ENCODE peak calls at places on chromosomes 16 and 17, in five cellular contexts. One of them, this sample, is unnamed. For H3F3A and H3K9me2, the result is how much of the 10 kb centered on the place peaks cover.

GRCh38 chr17:4446326-4447051 is 12.7 kb downstream of the SPNS3 start:
- DNase-seq in PC-3: no peak
- DNase-seq in GM23248: no peak
- DNase-seq in MM.1S: no peak
- DNase-seq in SK-N-SH: no peak
- DNase-seq in this sample: no peak

GRCh38 chr17:57480438-57481196 is 224.3 kb downstream of the MSI2 start:
- DNase-seq in GM23248: peak
- DNase-seq in SK-N-SH: peak
- DNase-seq in PC-3: peak
- DNase-seq in MM.1S: peak
- DNase-seq in this sample: no peak

GRCh38 chr17:694239-694638 is 20.4 kb downstream of the VPS53 start:
- DNase-seq in PC-3: peak
- DNase-seq in GM23248: peak
- DNase-seq in MM.1S: no peak
- DNase-seq in SK-N-SH: no peak
- DNase-seq in this sample: no peak

GRCh38 chr17:14143678-14144077 is 74.4 kb downstream of the COX10 start:
- DNase-seq in MM.1S: no peak
- DNase-seq in PC-3: no peak
- DNase-seq in GM23248: peak
- DNase-seq in SK-N-SH: no peak
- DNase-seq in this sample: no peak

GRCh38 chr17:82129095-82129494 is 31.1 kb upstream of the FASN start:
- DNase-seq in GM23248: no peak
- DNase-seq in PC-3: no peak
- DNase-seq in MM.1S: no peak
- DNase-seq in SK-N-SH: peak
- DNase-seq in this sample: peak

GRCh38 chr16:57801856-57802634 is at the start of gene KIFC3:
- DNase-seq in GM23248: peak
- DNase-seq in MM.1S: peak
- DNase-seq in PC-3: peak
- DNase-seq in SK-N-SH: peak
- DNase-seq in this sample: peak

GRCh38 chr16:47888142-47888541 is 267.7 kb downstream of the ABCC12 start:
- DNase-seq in PC-3: peak
- DNase-seq in MM.1S: no peak
- DNase-seq in GM23248: peak
- DNase-seq in SK-N-SH: no peak
- DNase-seq in this sample: peak

GRCh38 chr16:19135896-19136438 is 22.2 kb downstream of the ITPRIPL2 start:
- DNase-seq in GM23248: peak
- DNase-seq in SK-N-SH: no peak
- DNase-seq in PC-3: peak
- DNase-seq in MM.1S: no peak
- DNase-seq in this sample: no peak

GRCh38 chr17:19410875-19411291 is at the start of gene RNF112:
- DNase-seq in PC-3: no peak
- DNase-seq in SK-N-SH: peak
- DNase-seq in MM.1S: no peak
- DNase-seq in GM23248: peak
- DNase-seq in this sample: peak

GRCh38 chr16:20952144-20952797 is 51.7 kb downstream of the LYRM1 start:
- DNase-seq in MM.1S: no peak
- DNase-seq in PC-3: peak
- DNase-seq in SK-N-SH: no peak
- DNase-seq in GM23248: no peak
- DNase-seq in this sample: peak

GRCh38 chr17:68257924-68258323 is 10.1 kb downstream of the AMZ2 start:
- DNase-seq in SK-N-SH: no peak
- DNase-seq in MM.1S: no peak
- DNase-seq in PC-3: no peak
- DNase-seq in GM23248: no peak
- DNase-seq in this sample: no peak

GRCh38 chr17:78107457-78107856 is 21.1 kb downstream of the TMC6 start:
- DNase-seq in PC-3: peak
- DNase-seq in SK-N-SH: no peak
- DNase-seq in GM23248: peak
- DNase-seq in MM.1S: no peak
- DNase-seq in this sample: no peak

GRCh38 chr17:74230896-74231295 is 17.5 kb downstream of the TTYH2 start:
- DNase-seq in SK-N-SH: no peak
- DNase-seq in MM.1S: no peak
- DNase-seq in GM23248: no peak
- DNase-seq in PC-3: no peak
- DNase-seq in this sample: no peak

GRCh38 chr17:77353684-77354419 is 213.1 kb downstream of the SEC14L1 start:
- DNase-seq in MM.1S: no peak
- DNase-seq in PC-3: no peak
- DNase-seq in GM23248: peak
- DNase-seq in SK-N-SH: no peak
- DNase-seq in this sample: no peak

GRCh38 chr17:7548585-7549400 is at the start of gene TNFSF12:
- DNase-seq in PC-3: peak
- DNase-seq in GM23248: peak
- DNase-seq in SK-N-SH: peak
- DNase-seq in MM.1S: no peak
- DNase-seq in this sample: peak

GRCh38 chr16:10961231-10961630 is 16.9 kb downstream of the CLEC16A start:
- DNase-seq in SK-N-SH: no peak
- DNase-seq in MM.1S: no peak
- DNase-seq in PC-3: no peak
- DNase-seq in GM23248: peak
- DNase-seq in this sample: no peak

GRCh38 chr17:1464186-1464585 is 8.2 kb upstream of the CRK start:
- DNase-seq in MM.1S: no peak
- DNase-seq in GM23248: no peak
- DNase-seq in SK-N-SH: peak
- DNase-seq in PC-3: no peak
- DNase-seq in this sample: no peak

GRCh38 chr17:38604479-38605229 is 1.1 kb downstream of the SRCIN1 start:
- DNase-seq in GM23248: peak
- DNase-seq in PC-3: no peak
- DNase-seq in MM.1S: peak
- DNase-seq in SK-N-SH: peak
- DNase-seq in this sample: peak

GRCh38 chr17:75504347-75505151 is 10.8 kb downstream of the CASKIN2 start:
- DNase-seq in PC-3: peak
- DNase-seq in MM.1S: peak
- DNase-seq in GM23248: peak
- DNase-seq in SK-N-SH: peak
- DNase-seq in this sample: peak

GRCh38 chr17:2903193-2903974 is 107.1 kb downstream of the RAP1GAP2 start:
- DNase-seq in MM.1S: no peak
- DNase-seq in PC-3: no peak
- DNase-seq in GM23248: no peak
- DNase-seq in SK-N-SH: no peak
- DNase-seq in this sample: no peak

GRCh38 chr16:77551352-77551751 is 116.5 kb upstream of the ADAMTS18 start:
- DNase-seq in SK-N-SH: no peak
- DNase-seq in GM23248: peak
- DNase-seq in PC-3: no peak
- DNase-seq in MM.1S: no peak
- DNase-seq in this sample: no peak

GRCh38 chr17:2899911-2900310 is 103.7 kb downstream of the RAP1GAP2 start:
- DNase-seq in SK-N-SH: no peak
- DNase-seq in MM.1S: no peak
- DNase-seq in GM23248: no peak
- DNase-seq in PC-3: no peak
- DNase-seq in this sample: no peak

GRCh38 chr17:77834170-77835115 is 124.1 kb upstream of the TNRC6C start:
- DNase-seq in GM23248: peak
- DNase-seq in MM.1S: peak
- DNase-seq in PC-3: peak
- DNase-seq in SK-N-SH: peak
- DNase-seq in this sample: no peak

GRCh38 chr17:8153550-8153956 is 1.3 kb upstream of the PER1 start:
- DNase-seq in MM.1S: no peak
- DNase-seq in GM23248: peak
- DNase-seq in SK-N-SH: no peak
- DNase-seq in PC-3: peak
- DNase-seq in this sample: peak

GRCh38 chr16:67946966-67947558 is 3.1 kb upstream of the LCAT start:
- DNase-seq in PC-3: no peak
- DNase-seq in SK-N-SH: no peak
- DNase-seq in GM23248: no peak
- DNase-seq in MM.1S: no peak
- DNase-seq in this sample: no peak

GRCh38 chr16:55498101-55498500 is 10.8 kb upstream of the LPCAT2 start:
- DNase-seq in SK-N-SH: no peak
- DNase-seq in MM.1S: no peak
- DNase-seq in PC-3: no peak
- DNase-seq in GM23248: no peak
- DNase-seq in this sample: no peak

GRCh38 chr17:77405867-77406513 is 265.2 kb downstream of the SEC14L1 start:
- DNase-seq in PC-3: no peak
- DNase-seq in SK-N-SH: no peak
- DNase-seq in MM.1S: no peak
- DNase-seq in GM23248: no peak
- DNase-seq in this sample: no peak

DNA sequence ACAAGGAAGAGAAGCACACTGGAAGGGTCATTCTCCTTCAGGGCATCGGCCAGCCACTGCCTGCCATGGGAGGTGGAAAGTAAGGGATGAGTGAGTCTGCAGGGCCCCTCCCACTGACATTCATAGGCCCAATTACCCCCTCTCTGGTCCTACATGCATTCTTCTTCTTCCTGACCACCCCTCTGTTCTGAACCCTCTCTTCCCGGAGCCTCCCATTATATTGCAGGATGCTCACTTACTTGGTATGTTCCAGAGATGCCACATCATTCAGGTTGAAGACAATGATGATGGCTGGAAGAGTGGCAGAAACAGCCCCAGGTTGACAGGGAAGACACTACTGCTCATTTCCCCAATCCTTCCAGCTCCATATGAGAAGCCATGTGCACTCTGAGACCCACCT is 2.5 kb downstream of the RAB34 start:
- DNase-seq in SK-N-SH: no peak
- DNase-seq in MM.1S: no peak
- DNase-seq in PC-3: no peak
- DNase-seq in GM23248: no peak
- DNase-seq in this sample: no peak
- H3F3A ChIP-seq in SK-N-SH: under half
- H3F3A ChIP-seq in MM.1S: under half
- H3F3A ChIP-seq in PC-3: under half
- H3F3A ChIP-seq in GM23248: under half
- H3F3A ChIP-seq in this sample: under half

DNA sequence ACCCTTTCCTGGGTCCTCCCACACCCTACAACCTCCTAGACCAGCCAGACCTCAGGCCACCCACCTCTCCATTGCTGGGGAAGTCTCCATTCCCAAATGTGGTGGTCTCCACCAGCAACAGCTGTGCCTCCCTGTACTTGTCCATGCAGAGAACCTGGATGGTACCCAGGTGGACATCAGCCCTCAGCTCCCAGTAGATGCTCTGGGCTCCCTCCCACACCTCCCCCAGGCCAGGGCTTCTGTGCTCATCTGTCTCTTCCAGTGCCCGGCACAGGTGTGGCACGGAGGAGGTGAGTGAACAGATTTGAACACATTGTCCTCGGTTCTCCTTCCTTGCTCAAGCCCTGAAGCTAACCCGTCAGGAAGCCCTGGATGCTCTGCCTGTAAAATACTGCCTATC is 34.6 kb downstream of the LGALS9 start:
- DNase-seq in PC-3: no peak
- DNase-seq in GM23248: no peak
- DNase-seq in MM.1S: no peak
- DNase-seq in SK-N-SH: no peak
- DNase-seq in this sample: no peak
- H3K9me2 ChIP-seq in PC-3: under half
- H3K9me2 ChIP-seq in GM23248: under half
- H3K9me2 ChIP-seq in MM.1S: under half
- H3K9me2 ChIP-seq in SK-N-SH: under half
- H3K9me2 ChIP-seq in this sample: under half

DNA sequence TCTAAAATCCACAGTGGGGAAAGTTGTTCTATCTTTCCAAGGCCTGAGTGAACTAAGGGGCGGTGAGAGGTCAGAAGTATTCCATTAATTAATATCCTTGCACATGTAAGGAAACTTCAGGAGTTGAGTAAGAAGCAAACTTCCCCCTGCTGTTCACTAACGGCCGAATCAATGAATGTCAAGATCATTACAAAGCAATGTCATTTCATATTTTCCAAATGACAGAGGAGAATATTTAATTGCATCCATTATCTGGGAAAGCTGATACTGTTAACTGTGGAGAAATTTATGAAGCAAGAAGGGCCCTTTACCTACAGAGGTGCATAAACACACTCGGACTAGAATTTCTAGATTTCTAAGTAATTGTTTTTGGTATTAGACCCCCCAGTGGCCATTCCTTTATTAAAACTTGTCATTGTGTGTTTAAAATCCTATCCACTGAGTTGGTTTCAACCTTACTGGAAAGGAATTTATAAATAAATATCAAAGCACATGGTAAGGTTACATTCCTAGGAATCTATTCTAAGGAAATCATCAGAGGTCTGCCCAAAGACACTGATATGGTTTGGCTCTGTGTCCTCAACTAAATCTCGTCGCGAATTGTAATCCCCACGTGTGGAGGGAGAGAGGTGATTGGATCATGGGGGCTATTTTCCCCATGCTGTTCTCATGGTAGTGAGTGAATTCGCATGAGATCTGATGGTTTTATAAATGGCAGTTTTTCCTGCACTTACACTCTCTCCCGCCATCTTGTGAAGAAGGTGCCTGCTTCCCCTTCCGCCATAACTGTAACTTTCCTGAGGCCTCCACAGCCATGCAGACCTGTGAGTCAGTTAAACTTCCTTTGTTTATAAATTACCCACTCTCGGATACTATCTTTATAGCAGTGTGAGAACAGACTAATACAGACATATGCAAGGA is 20.4 kb upstream of the SMURF2 start:
- DNase-seq in GM23248: peak
- DNase-seq in MM.1S: no peak
- DNase-seq in PC-3: peak
- DNase-seq in SK-N-SH: no peak
- DNase-seq in this sample: no peak
- H3F3A ChIP-seq in GM23248: under half
- H3F3A ChIP-seq in MM.1S: under half
- H3F3A ChIP-seq in PC-3: under half
- H3F3A ChIP-seq in SK-N-SH: half or more
- H3F3A ChIP-seq in this sample: under half

GRCh38 chr17:35889818-35890773 is 9.9 kb upstream of the CCL5 start:
- DNase-seq in PC-3: no peak
- DNase-seq in MM.1S: no peak
- DNase-seq in GM23248: peak
- DNase-seq in SK-N-SH: peak
- DNase-seq in this sample: peak

GRCh38 chr17:35892091-35892637 is 12.0 kb upstream of the CCL5 start:
- DNase-seq in MM.1S: no peak
- DNase-seq in SK-N-SH: no peak
- DNase-seq in GM23248: no peak
- DNase-seq in PC-3: no peak
- DNase-seq in this sample: peak

GRCh38 chr17:35891273-35891672 is 11.1 kb upstream of the CCL5 start:
- DNase-seq in SK-N-SH: no peak
- DNase-seq in GM23248: no peak
- DNase-seq in PC-3: no peak
- DNase-seq in MM.1S: no peak
- DNase-seq in this sample: no peak

GRCh38 chr17:35890774-35891155 is 10.6 kb upstream of the CCL5 start:
- DNase-seq in GM23248: no peak
- DNase-seq in MM.1S: no peak
- DNase-seq in SK-N-SH: peak
- DNase-seq in PC-3: no peak
- DNase-seq in this sample: peak

GRCh38 chr17:35889241-35889640 is 9.1 kb upstream of the CCL5 start:
- DNase-seq in PC-3: no peak
- DNase-seq in GM23248: no peak
- DNase-seq in MM.1S: no peak
- DNase-seq in SK-N-SH: no peak
- DNase-seq in this sample: no peak
- H3K9me2 ChIP-seq in PC-3: under half
- H3K9me2 ChIP-seq in GM23248: under half
- H3K9me2 ChIP-seq in MM.1S: under half
- H3K9me2 ChIP-seq in SK-N-SH: under half
- H3K9me2 ChIP-seq in this sample: under half

This sample was measured in GM23338.